ENCODE peak calls at places on chromosomes 11 and 22, in five cellular contexts. D is body of pancreas, U is ovary, K is WERI-Rb-1, E is Peyer's patch. N is an unnamed sample. For H3K9me3, the result is how much of the 10 kb centered on the place peaks cover.

GRCh38 chr11:487571-488021 is 19.4 kb downstream of the RNH1 start:
- DNase-seq in E (no peak), U (no peak), D (no peak), K (no peak), N (no peak)

GRCh38 chr11:1451781-1452470 is 34.7 kb downstream of the MOB2 start:
- DNase-seq in D (no peak), E (no peak), U (no peak), K (no peak), N (no peak)

GRCh38 chr11:124170801-124171586 is 12.2 kb upstream of the OR10D3 start:
- DNase-seq in D (no peak), U (no peak), K (no peak), E (no peak), N (no peak)

GRCh38 chr11:3002346-3002745 is 10.2 kb upstream of the NAP1L4 start:
- DNase-seq in K (no peak), D (peak), E (peak), U (no peak), N (no peak)

GRCh38 chr11:26575946-26576345 is 3.9 kb upstream of the MUC15 start:
- DNase-seq in D (no peak), E (no peak), K (no peak), U (no peak), N (no peak)

GRCh38 chr11:47183031-47183856 is 3.0 kb downstream of the PACSIN3 start:
- DNase-seq in E (no peak), U (no peak), K (no peak), D (no peak), N (no peak)

GRCh38 chr11:131253885-131254204 is 116.6 kb upstream of the NTM start:
- DNase-seq in E (no peak), U (no peak), K (no peak), D (no peak), N (no peak)

GRCh38 chr11:78958444-78958843 is 383.8 kb upstream of the NARS2 start:
- DNase-seq in E (no peak), U (no peak), K (no peak), D (no peak), N (no peak)

GRCh38 chr11:122333476-122333875 is 217.5 kb upstream of the BLID start:
- DNase-seq in K (no peak), E (no peak), D (no peak), U (no peak), N (no peak)

DNA sequence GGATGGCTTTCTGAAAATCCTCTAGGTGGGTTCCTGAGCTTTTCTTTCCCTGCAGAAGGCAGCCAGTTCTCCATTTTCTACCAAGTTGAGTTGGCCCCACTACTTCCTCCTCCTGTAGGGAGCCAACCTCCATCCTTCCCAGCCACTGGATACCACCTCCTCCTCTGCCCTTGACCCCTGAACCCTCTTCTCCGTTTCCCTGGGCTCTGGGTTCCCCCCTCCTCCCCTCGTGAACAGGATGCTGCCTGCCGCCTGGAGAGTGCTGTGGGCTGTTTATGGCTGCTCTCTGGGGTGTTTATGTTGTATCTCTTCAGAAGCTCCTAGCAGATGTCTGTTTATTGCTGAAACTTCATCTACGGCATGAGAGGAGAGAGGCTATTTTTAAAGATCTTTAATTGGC is 8.6 kb downstream of the MICAL2 start:
- DNase-seq in E (no peak), K (no peak), U (peak), D (no peak), N (no peak)
- TF ChIP-seq CTCF in E (no peak), K (peak), U (no peak), D (no peak), N (no peak)

GRCh38 chr22:49524362-49524761 is 303.3 kb downstream of the BRD1 start:
- DNase-seq in E (no peak), U (no peak), D (no peak), K (no peak), N (no peak)
- H3K9me3 ChIP-seq in E (under half), U (under half), D (under half), K (under half), N (under half)

GRCh38 chr11:74333193-74333592 is 21.8 kb upstream of the P4HA3 start:
- DNase-seq in K (no peak), E (no peak), U (no peak), D (no peak), N (no peak)

GRCh38 chr11:74341926-74342325 is 30.5 kb upstream of the P4HA3 start:
- DNase-seq in K (no peak), U (no peak), E (no peak), D (no peak), N (no peak)

GRCh38 chr11:74339619-74340018 is 28.2 kb upstream of the P4HA3 start:
- DNase-seq in U (no peak), D (no peak), E (no peak), K (no peak), N (no peak)

GRCh38 chr11:74338963-74339362 is 27.5 kb upstream of the P4HA3 start:
- DNase-seq in U (no peak), E (no peak), D (peak), K (no peak), N (no peak)
- H3K27ac ChIP-seq in U (no peak), E (no peak), D (no peak), K (no peak), N (no peak)

GRCh38 chr11:15955595-15955994 is 400.8 kb downstream of the SOX6 start:
- DNase-seq in K (no peak), E (no peak), U (no peak), D (no peak), N (no peak)

GRCh38 chr11:15958939-15959338 is 397.4 kb downstream of the SOX6 start:
- DNase-seq in D (no peak), U (no peak), K (no peak), E (no peak), N (no peak)

GRCh38 chr11:15957234-15957633 is 399.1 kb downstream of the SOX6 start:
- DNase-seq in E (no peak), D (no peak), U (no peak), K (no peak), N (no peak)

DNA sequence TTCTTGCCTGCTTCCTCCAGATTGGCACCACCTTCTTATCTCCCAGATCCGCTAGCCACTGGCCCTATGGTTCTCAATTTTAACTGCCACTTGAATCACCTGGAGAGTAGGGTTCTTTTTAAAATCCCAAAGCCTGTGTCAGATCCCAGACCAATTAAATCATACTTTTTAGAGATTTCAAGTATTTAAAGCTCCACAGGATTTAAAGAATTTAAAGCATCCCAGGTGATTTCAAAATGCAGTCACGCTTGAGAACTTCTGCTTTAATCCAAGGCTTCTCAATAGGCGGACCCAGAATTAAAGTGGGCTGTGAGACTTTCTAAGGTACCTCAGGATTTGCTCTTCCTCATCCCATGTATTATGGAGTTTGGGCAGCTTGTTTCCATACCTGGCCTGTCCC is 400.0 kb downstream of the SOX6 start:
- DNase-seq in K (no peak), U (no peak), E (no peak), D (no peak), N (no peak)
- TF ChIP-seq CTCF in K (no peak), U (no peak), E (no peak), D (no peak), N (no peak)

GRCh38 chr11:61065955-61066638 is 36.2 kb upstream of the CD5 start:
- DNase-seq in E (no peak), D (no peak), U (no peak), K (no peak), N (no peak)

GRCh38 chr11:61066645-61067044 is 35.6 kb upstream of the CD5 start:
- DNase-seq in D (no peak), K (no peak), E (no peak), U (no peak), N (no peak)

GRCh38 chr11:61069427-61069826 is 32.9 kb upstream of the CD5 start:
- DNase-seq in D (no peak), E (no peak), U (no peak), K (peak), N (no peak)

GRCh38 chr11:61067782-61068181 is 34.5 kb upstream of the CD5 start:
- DNase-seq in D (no peak), U (no peak), E (no peak), K (peak), N (no peak)

DNA sequence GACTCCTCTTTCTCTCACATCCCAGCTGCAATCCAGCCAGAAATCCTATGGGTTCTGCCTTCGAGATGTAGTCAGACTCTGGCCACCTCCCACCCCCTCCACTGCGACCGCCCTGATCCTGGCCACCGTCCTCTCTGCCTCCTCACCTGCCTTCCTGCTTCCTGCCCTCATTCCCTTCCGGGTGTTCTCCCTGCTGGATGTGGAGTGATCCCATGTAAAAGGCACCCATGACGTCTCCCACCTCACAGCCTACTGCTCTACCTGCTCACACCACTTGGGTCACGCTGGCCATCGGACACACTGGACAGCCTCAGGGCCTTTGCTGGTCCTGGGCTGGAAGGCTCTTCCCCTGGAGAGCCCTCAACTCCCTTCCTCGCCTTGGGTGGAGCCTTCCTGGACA is 33.7 kb upstream of the CD5 start:
- DNase-seq in K (no peak), D (no peak), U (no peak), E (no peak), N (no peak)
- H3K9me3 ChIP-seq in K (under half), D (under half), U (under half), E (under half), N (under half)

DNA sequence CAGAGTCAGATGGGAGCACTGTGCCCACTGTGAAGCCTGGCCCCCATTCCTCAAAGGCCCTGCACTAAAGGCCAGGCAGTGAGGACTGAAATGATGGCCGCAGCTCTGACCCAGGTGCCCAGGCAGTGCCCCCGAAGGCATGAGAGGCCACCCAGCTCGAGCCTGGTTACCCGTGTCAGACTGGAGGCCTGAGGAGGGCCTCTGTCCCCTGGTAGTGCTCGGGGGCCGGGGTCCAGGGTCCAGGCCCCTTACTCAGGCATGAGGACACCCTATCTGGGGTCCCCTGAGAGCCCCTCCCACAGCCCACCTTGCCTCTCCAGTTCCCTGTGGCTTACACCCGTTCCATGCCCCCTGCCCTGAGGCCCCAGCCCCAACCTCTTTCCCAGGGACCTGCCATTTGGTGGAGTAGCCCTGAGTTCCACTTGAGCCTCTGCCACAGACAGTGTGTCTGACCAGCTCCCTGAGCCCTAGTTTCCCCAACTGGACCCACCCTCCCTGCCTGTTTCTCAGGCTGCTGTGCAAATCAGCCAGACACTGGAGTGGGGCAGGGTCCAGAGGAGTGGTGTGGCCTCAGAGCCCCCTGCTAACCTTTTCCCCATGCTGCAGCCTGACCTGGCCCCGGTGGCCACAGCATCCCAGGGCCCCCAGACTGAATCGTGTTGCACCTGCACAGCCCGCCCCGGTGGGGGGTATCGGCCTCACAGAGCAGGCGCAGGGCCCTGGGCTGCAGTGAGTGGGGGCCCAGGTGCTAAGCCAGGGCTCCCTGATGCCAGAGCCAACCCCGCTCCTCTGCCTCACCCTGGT is 10.8 kb upstream of the ANKRD13D start:
- DNase-seq in E (no peak), U (no peak), K (no peak), D (no peak), N (no peak)
- H3K27ac ChIP-seq in E (peak), U (peak), K (peak), D (no peak), N (peak)